ENCODE peak calls at places on chromosome 9, in five cellular contexts. H is HAP-1, E is HFFc6, Z is OCI-LY7, J is substantia nigra. X is an unnamed sample.

GRCh38 chr9:75712690-75713089 is 177.8 kb upstream of the PCSK5 start:
- DNase-seq in E (no peak), J (no peak), H (no peak), Z (no peak), X (no peak)

GRCh38 chr9:134167530-134167931 is 3.2 kb upstream of the RNU6ATAC start:
- DNase-seq in E (peak), Z (no peak), J (no peak), H (no peak), X (no peak)

GRCh38 chr9:124884376-124884775 is 22.4 kb downstream of the ARPC5L start:
- DNase-seq in Z (no peak), H (no peak), J (no peak), E (no peak), X (no peak)

GRCh38 chr9:137612741-137613142 is 6.1 kb upstream of the EHMT1 start:
- DNase-seq in Z (no peak), H (no peak), J (no peak), E (no peak), X (no peak)

GRCh38 chr9:135976944-135977343 is 15.8 kb upstream of the UBAC1 start:
- DNase-seq in H (no peak), E (no peak), J (no peak), Z (no peak), X (no peak)

GRCh38 chr9:99377790-99378775 is 156.0 kb downstream of the SEC61B start:
- DNase-seq in E (peak), H (no peak), J (no peak), Z (no peak), X (no peak)

GRCh38 chr9:78303377-78304062 is 6.6 kb downstream of the PSAT1 start:
- DNase-seq in H (no peak), J (no peak), E (no peak), Z (no peak), X (no peak)

GRCh38 chr9:129398901-129399300 is 220.8 kb upstream of the IER5L start:
- DNase-seq in H (no peak), J (no peak), E (no peak), Z (no peak), X (no peak)

GRCh38 chr9:95341262-95342011 is 23.9 kb upstream of the FANCC start:
- DNase-seq in Z (no peak), H (no peak), J (no peak), E (no peak), X (no peak)

GRCh38 chr9:21941337-21941995 is 52.7 kb downstream of the CDKN2A start:
- DNase-seq in J (no peak), H (no peak), Z (no peak), E (no peak), X (no peak)

GRCh38 chr9:85742630-85742928 is 825 bp upstream of the AGTPBP1 start:
- DNase-seq in E (peak), H (no peak), J (no peak), Z (no peak), X (peak)

X was measured in RCC 7860.